ENCODE peak calls at places on chromosomes 11 and 22, in six cellular contexts. G is PC-9, M is body of pancreas, C is uterus, Q is ovary, B is fibroblast of lung. T is an unnamed sample.

GRCh38 chr22:42138122-42138770 is 7.6 kb upstream of the CYP2D6 start:
- DNase-seq in G (no peak), M (no peak), C (no peak), Q (no peak), B (no peak), T (no peak)

GRCh38 chr11:86473991-86474833 is 99.5 kb downstream of the CCDC81 start:
- DNase-seq in G (no peak), M (no peak), C (peak), Q (no peak), B (no peak), T (no peak)

GRCh38 chr22:47116426-47117341 is 354.2 kb downstream of the TBC1D22A start:
- DNase-seq in G (no peak), M (peak), C (no peak), Q (no peak), B (no peak), T (no peak)

GRCh38 chr11:128351168-128351567 is 236.2 kb downstream of the ETS1 start:
- DNase-seq in G (no peak), M (no peak), C (no peak), Q (no peak), B (no peak), T (no peak)

GRCh38 chr11:81165164-81165563 is 1568.5 kb downstream of the FAM181B start:
- DNase-seq in G (no peak), M (no peak), C (no peak), Q (no peak), B (no peak), T (no peak)

GRCh38 chr11:48095779-48096470 is 115.6 kb downstream of the PTPRJ start:
- DNase-seq in G (no peak), M (no peak), C (no peak), Q (peak), B (no peak), T (peak)

GRCh38 chr22:40709752-40710413 is 30.6 kb downstream of the MCHR1 start:
- DNase-seq in G (no peak), M (peak), C (peak), Q (peak), B (peak), T (no peak)

GRCh38 chr11:47578524-47579460 is at the start of the genes KBTBD4 and NDUFS3:
- DNase-seq in G (peak), M (peak), C (peak), Q (peak), B (peak), T (peak)

GRCh38 chr11:18013790-18014507 is 1.1 kb upstream of the SERGEF start:
- DNase-seq in G (no peak), M (no peak), C (no peak), Q (peak), B (peak), T (peak)

GRCh38 chr11:19646921-19647320 is 65.7 kb upstream of the NAV2 start:
- DNase-seq in G (peak), M (peak), C (no peak), Q (no peak), B (peak), T (no peak)

GRCh38 chr11:134610116-134610910 is 198.3 kb upstream of the B3GAT1 start:
- DNase-seq in G (no peak), M (no peak), C (no peak), Q (no peak), B (no peak), T (no peak)

GRCh38 chr22:24400037-24400725 is 27.2 kb upstream of the ADORA2A start:
- DNase-seq in G (no peak), M (no peak), C (no peak), Q (no peak), B (no peak), T (no peak)

GRCh38 chr11:76293189-76293631 is 86.9 kb upstream of the WNT11 start:
- DNase-seq in G (no peak), M (no peak), C (no peak), Q (no peak), B (no peak), T (no peak)

GRCh38 chr22:44448271-44448780 is 49.7 kb downstream of the RTL6 start:
- DNase-seq in G (peak), M (peak), C (peak), Q (peak), B (peak), T (peak)

GRCh38 chr11:67041602-67042001 is 15.0 kb upstream of the RHOD start:
- DNase-seq in G (peak), M (no peak), C (no peak), Q (no peak), B (no peak), T (no peak)

GRCh38 chr11:134067486-134067885 is 1.4 kb upstream of the JAM3 start:
- DNase-seq in G (no peak), M (no peak), C (no peak), Q (no peak), B (no peak), T (no peak)

GRCh38 chr11:34427171-34427805 is 11.4 kb upstream of the CAT start:
- DNase-seq in G (peak), M (no peak), C (peak), Q (no peak), B (peak), T (peak)

GRCh38 chr22:38284042-38284402 is 11.2 kb upstream of the TMEM184B start:
- DNase-seq in G (peak), M (peak), C (peak), Q (peak), B (peak), T (peak)

GRCh38 chr22:50672041-50672440 is 582 bp upstream of the SHANK3 start:
- DNase-seq in G (peak), M (no peak), C (no peak), Q (no peak), B (no peak), T (no peak)

GRCh38 chr11:100756556-100756955 is 69.5 kb downstream of the ARHGAP42 start:
- DNase-seq in G (no peak), M (no peak), C (no peak), Q (no peak), B (no peak), T (no peak)

GRCh38 chr11:114478768-114479167 is 39.5 kb downstream of the REXO2 start:
- DNase-seq in G (peak), M (no peak), C (no peak), Q (no peak), B (peak), T (peak)

GRCh38 chr11:69383946-69384547 is 90.1 kb downstream of the MYEOV start:
- DNase-seq in G (no peak), M (no peak), C (no peak), Q (no peak), B (no peak), T (no peak)

GRCh38 chr11:130645164-130645859 is 196.9 kb downstream of the ADAMTS15 start:
- DNase-seq in G (no peak), M (no peak), C (no peak), Q (no peak), B (no peak), T (no peak)

GRCh38 chr22:23246982-23247766 is 66.9 kb downstream of the BCR start:
- DNase-seq in G (no peak), M (no peak), C (no peak), Q (no peak), B (no peak), T (no peak)

GRCh38 chr22:50737728-50738648 is at the start of gene ACR:
- DNase-seq in G (no peak), M (no peak), C (no peak), Q (peak), B (no peak), T (no peak)

GRCh38 chr11:134270250-134270714 is 5.9 kb upstream of the GLB1L3 start:
- DNase-seq in G (no peak), M (no peak), C (no peak), Q (no peak), B (no peak), T (no peak)

GRCh38 chr22:39545310-39546063 is 12.9 kb upstream of the RPS19BP1 start:
- DNase-seq in G (no peak), M (peak), C (no peak), Q (no peak), B (peak), T (peak)

GRCh38 chr11:121467965-121468364 is 15.2 kb upstream of the SORL1-AS1 start:
- DNase-seq in G (no peak), M (no peak), C (peak), Q (no peak), B (no peak), T (no peak)

GRCh38 chr11:73652046-73652730 is 5.8 kb downstream of the PLEKHB1 start:
- DNase-seq in G (no peak), M (peak), C (no peak), Q (no peak), B (no peak), T (peak)

GRCh38 chr11:73653996-73654395 is 7.6 kb downstream of the PLEKHB1 start:
- DNase-seq in G (no peak), M (no peak), C (no peak), Q (no peak), B (no peak), T (no peak)

GRCh38 chr11:73651661-73652045 is 5.3 kb downstream of the PLEKHB1 start:
- DNase-seq in G (no peak), M (no peak), C (no peak), Q (no peak), B (no peak), T (no peak)

GRCh38 chr11:73654482-73655021 is 8.2 kb downstream of the PLEKHB1 start:
- DNase-seq in G (no peak), M (no peak), C (no peak), Q (no peak), B (no peak), T (no peak)

GRCh38 chr11:73652856-73653559 is 6.6 kb downstream of the PLEKHB1 start:
- DNase-seq in G (no peak), M (no peak), C (no peak), Q (no peak), B (no peak), T (no peak)
- H3K27ac ChIP-seq in G (no peak), M (no peak), C (no peak), Q (no peak), B (no peak), T (no peak)

DNA sequence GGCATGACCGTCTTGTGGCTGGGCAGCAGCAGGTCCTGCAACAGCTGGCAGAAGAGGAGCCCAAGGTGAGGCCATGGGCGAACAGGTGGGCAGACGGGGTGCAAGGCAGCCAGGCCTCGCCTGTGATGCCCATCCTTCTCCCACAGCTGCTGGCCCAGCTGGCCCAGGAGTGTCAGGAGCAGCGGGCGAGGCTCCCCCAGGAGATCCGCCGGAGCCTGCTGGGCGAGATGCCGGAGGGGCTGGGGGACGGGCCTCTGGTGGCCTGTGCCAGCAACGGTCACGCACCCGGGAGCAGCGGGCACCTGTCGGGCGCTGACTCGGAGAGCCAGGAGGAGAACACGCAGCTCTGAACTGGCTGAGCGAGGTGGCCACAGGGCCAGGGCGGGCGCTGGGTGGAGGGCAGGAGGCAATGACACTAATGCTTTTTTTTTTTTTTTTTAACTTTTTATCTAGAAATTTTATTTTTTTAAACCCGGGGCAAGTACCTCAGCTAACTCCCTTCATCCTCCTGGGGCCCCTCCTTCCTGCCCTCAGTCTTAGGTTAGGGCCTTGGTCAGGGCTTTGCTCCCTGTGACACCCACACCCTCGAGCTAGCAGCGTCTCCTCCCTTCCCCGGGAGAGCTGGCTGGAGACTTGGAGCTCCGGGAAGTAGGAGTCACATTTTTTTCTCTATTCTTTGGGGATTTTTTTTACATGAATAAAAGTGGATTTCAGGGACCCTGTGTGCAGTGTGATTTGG is 16.0 kb downstream of the PLCB3 start:
- DNase-seq in G (peak), M (no peak), C (no peak), Q (peak), B (no peak), T (no peak)
- H3K4me3 ChIP-seq in G (no peak), M (no peak), C (no peak), Q (no peak), B (no peak), T (no peak)

GRCh38 chr22:19068784-19069271 is 53.4 kb downstream of the DGCR2 start:
- DNase-seq in G (no peak), M (no peak), C (no peak), Q (no peak), B (no peak), T (no peak)
- TF ChIP-seq CTCF in G (no peak), M (no peak), C (no peak), Q (no peak), B (no peak), T (no peak)

DNA sequence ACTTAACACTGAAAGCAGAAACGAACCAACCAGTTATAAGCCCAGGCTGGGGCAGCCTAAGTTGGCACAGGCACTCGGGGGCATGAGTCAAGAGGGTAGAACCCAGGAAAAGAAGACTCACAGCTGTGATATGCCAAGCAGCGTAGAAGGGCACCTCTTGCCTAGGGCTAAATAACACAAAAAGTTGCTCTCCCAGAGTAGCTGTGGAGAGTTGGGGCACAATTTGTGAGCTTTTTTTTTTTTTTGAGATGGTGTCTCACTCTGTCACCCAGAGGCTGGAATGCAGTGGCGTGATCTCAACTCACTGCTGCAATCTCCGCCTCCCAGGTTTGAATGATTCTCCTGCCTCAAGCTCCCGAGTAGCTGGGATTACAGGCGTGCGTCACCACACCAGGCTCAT is 8.8 kb downstream of the CLMP start:
- DNase-seq in G (peak), M (no peak), C (no peak), Q (no peak), B (no peak), T (no peak)
- H3K27ac ChIP-seq in G (peak), M (no peak), C (no peak), Q (no peak), B (no peak), T (no peak)